ENCODE peak calls at places on chromosome X, in six cellular contexts. V is fibroblast of mammary gland, K is MM.1S, T is endothelial cell, B is left lung, N is lower leg skin. U is an unnamed sample.

GRCh38 chrX:30085571-30085970 is 129.8 kb upstream of the MAGEB2 start:
- DNase-seq in V (no peak), K (no peak), T (no peak), B (no peak), N (no peak), U (no peak)

GRCh38 chrX:110402091-110402854 is 43.6 kb downstream of the RTL9 start:
- DNase-seq in V (peak), K (no peak), T (no peak), B (no peak), N (peak), U (no peak)

GRCh38 chrX:1466971-1467561 is 14.4 kb upstream of the ASMTL start:
- DNase-seq in V (no peak), K (peak), T (no peak), B (peak), N (peak), U (peak)

GRCh38 chrX:44092778-44093177 is 119.6 kb upstream of the NDP start:
- DNase-seq in V (no peak), K (no peak), T (no peak), B (no peak), N (no peak), U (no peak)

GRCh38 chrX:37976153-37976552 is 30.2 kb upstream of the SYTL5 start:
- DNase-seq in V (peak), K (no peak), T (no peak), B (no peak), N (no peak), U (no peak)

GRCh38 chrX:9310596-9310995 is 154.3 kb upstream of the TBL1X start:
- DNase-seq in V (peak), K (no peak), T (no peak), B (no peak), N (no peak), U (no peak)

GRCh38 chrX:47574609-47575325 is 7.5 kb upstream of the TIMP1 start:
- DNase-seq in V (no peak), K (no peak), T (no peak), B (no peak), N (no peak), U (no peak)

GRCh38 chrX:21725498-21725897 is 32.4 kb downstream of the SMPX start:
- DNase-seq in V (peak), K (peak), T (no peak), B (no peak), N (no peak), U (no peak)

GRCh38 chrX:49934729-49935128 is 12.3 kb downstream of the CLCN5 start:
- DNase-seq in V (no peak), K (no peak), T (no peak), B (no peak), N (no peak), U (no peak)

GRCh38 chrX:147803948-147804347 is 107.8 kb upstream of the FMR1 start:
- DNase-seq in V (peak), K (peak), T (peak), B (no peak), N (no peak), U (peak)

DNA sequence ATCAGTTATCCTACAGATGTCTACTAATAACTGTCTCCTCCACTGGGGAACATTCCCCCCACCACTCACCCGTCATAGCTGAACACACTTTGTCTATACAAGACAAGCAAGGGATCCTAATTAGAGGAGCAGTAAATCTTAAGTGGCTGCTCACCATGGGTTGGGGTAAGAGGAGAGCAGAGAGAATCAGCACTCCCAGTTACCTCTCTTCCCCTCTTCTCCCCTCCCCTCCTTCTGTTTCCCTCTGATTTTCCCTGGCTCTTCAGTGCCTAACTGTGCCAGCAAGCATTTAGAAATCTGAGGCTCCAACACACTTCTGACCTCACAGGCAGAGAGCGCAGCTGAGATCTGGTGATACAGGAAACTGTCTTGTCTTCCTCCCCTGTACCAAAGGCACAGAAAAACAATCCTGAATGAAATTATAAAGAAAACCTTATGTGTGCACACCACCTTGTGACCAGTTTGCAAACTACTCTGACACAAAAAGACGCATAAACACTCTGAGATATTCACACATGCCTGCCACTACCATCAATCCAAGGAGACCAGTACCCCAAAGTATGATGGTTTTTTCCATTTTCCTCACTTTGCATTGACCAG is 82.5 kb upstream of the SMIM10 start:
- DNase-seq in V (peak), K (no peak), T (no peak), B (no peak), N (no peak), U (no peak)
- TF ChIP-seq CTCF in V (peak), K (no peak), T (no peak), B (no peak), N (no peak), U (no peak)

GRCh38 chrX:115289465-115289864 is at the start of gene LUZP4:
- DNase-seq in V (no peak), K (no peak), T (no peak), B (no peak), N (no peak), U (no peak)

DNA sequence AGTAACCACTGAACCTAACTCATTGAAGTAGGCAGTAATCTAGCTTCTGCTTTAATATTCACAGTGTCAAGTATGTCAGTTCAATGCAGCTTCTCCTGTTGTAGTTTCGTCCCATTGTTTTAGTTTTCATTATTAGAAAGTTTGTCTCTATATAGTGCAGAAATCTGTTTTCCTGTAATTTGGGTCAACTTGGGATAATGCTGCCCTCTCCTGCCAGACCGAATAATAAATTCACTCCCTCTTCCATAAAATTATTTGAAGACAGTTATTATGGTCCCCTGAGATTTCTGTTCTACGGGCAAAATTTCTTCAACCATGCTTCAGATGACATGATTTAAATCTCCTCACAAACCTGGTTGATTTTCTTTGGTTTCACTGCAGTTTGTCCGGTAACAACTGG is 4.6 kb upstream of the LUZP4 start:
- DNase-seq in V (peak), K (no peak), T (no peak), B (no peak), N (no peak), U (no peak)
- TF ChIP-seq CTCF in V (no peak), K (no peak), T (no peak), B (peak), N (no peak), U (no peak)

GRCh38 chrX:113833096-113833495 is 750.8 kb upstream of the HTR2C start:
- DNase-seq in V (peak), K (no peak), T (no peak), B (no peak), N (no peak), U (no peak)
- TF ChIP-seq CTCF in V (no peak), K (no peak), T (no peak), B (no peak), N (no peak), U (no peak)

GRCh38 chrX:85630901-85631300 is 251.4 kb upstream of the POF1B start:
- DNase-seq in V (no peak), K (no peak), T (no peak), B (no peak), N (no peak), U (no peak)

GRCh38 chrX:85622635-85623034 is 243.2 kb upstream of the POF1B start:
- DNase-seq in V (no peak), K (no peak), T (no peak), B (no peak), N (no peak), U (no peak)

GRCh38 chrX:85627363-85627762 is 247.9 kb upstream of the POF1B start:
- DNase-seq in V (no peak), K (no peak), T (no peak), B (no peak), N (no peak), U (peak)
- TF ChIP-seq CTCF in V (peak), K (no peak), T (peak), B (no peak), N (no peak), U (peak)

U was measured in GM12865.